ENCODE peak calls at places on chromosomes 2 and 18, in four cellular contexts. M is A549, E is HepG2, W is K562. N is an unnamed sample.

GRCh38 chr2:203774760-203775159 is 68.3 kb downstream of the CD28 start:
- DNase-seq in M (no peak), E (no peak), W (no peak), N (no peak)

GRCh38 chr2:46122318-46122970 is 174.8 kb upstream of the EPAS1 start:
- DNase-seq in M (no peak), E (no peak), W (no peak), N (no peak)

GRCh38 chr2:105438104-105438929 is 39.5 kb upstream of the FHL2 start:
- DNase-seq in M (no peak), E (no peak), W (no peak), N (no peak)

GRCh38 chr2:173249661-173250641 is 104.7 kb upstream of the CDCA7 start:
- DNase-seq in M (no peak), W (no peak), E (no peak), N (no peak)

GRCh38 chr2:151302879-151303278 is 13.4 kb upstream of the NMI start:
- DNase-seq in E (no peak), M (no peak), W (peak; percentile 33), N (no peak)

GRCh38 chr2:65300772-65301711 is 73.4 kb downstream of the ACTR2 start:
- DNase-seq in E (peak; percentile 96), W (no peak), M (peak; percentile 70), N (no peak)

GRCh38 chr2:224938670-224939309 is 103.5 kb downstream of the DOCK10 start:
- DNase-seq in E (no peak), M (no peak), W (no peak), N (no peak)

GRCh38 chr2:16390561-16390960 is 275.1 kb downstream of the CYRIA start:
- DNase-seq in M (no peak), E (no peak), W (no peak), N (no peak)

GRCh38 chr18:78656346-78656925 is 323.2 kb upstream of the SALL3 start:
- DNase-seq in M (no peak), W (no peak), E (no peak), N (no peak)

GRCh38 chr2:215664847-215665525 is 229.1 kb upstream of the FN1 start:
- DNase-seq in W (no peak), M (peak; percentile 51), E (peak; percentile 41), N (no peak)

GRCh38 chr18:74784791-74785190 is 187.1 kb downstream of the ZNF407 start:
- DNase-seq in E (no peak), W (no peak), M (no peak), N (no peak)

GRCh38 chr2:216632952-216633615 is at the start of gene IGFBP2:
- DNase-seq in E (no peak), W (no peak), M (peak; percentile 41), N (no peak)

GRCh38 chr18:24427484-24427883 is 1.0 kb downstream of the IMPACT start:
- DNase-seq in M (no peak), W (no peak), E (no peak), N (no peak)

GRCh38 chr2:234980476-234981187 is 28.8 kb downstream of the SH3BP4 start:
- DNase-seq in E (peak; percentile 78), M (no peak), W (no peak), N (no peak)

GRCh38 chr2:111054791-111055627 is 65.7 kb upstream of the BCL2L11 start:
- DNase-seq in M (no peak), W (no peak), E (no peak), N (peak; percentile 26)

GRCh38 chr2:36539631-36540030 is 58.3 kb downstream of the FEZ2 start:
- DNase-seq in M (no peak), E (no peak), W (no peak), N (no peak)
- TF ChIP-seq RNF2 in M (no peak), E (no peak), W (no peak), N (no peak)

DNA sequence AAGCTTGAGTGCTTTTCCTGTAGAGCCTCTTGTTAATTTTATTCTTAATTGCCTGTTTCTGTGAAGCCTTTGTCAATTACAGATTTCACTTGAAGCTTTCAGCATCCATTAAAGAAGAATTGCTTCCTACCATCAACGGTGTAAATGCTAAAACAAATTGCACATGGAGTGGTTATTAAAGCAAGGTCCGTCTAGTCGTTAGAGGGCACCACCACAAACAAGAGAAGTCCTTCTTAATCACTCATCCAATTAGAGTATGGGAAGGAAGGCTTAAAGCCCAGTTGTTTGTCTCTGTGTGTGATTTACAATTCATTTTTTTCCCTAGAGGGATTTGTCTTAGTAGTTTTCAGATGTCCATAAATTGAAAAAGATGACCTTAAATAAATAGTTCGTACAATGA is 1.6 kb downstream of the KCNJ3 start:
- DNase-seq in M (no peak), E (no peak), W (no peak), N (no peak)
- TF ChIP-seq RNF2 in M (no peak), E (no peak), W (no peak), N (no peak)

DNA sequence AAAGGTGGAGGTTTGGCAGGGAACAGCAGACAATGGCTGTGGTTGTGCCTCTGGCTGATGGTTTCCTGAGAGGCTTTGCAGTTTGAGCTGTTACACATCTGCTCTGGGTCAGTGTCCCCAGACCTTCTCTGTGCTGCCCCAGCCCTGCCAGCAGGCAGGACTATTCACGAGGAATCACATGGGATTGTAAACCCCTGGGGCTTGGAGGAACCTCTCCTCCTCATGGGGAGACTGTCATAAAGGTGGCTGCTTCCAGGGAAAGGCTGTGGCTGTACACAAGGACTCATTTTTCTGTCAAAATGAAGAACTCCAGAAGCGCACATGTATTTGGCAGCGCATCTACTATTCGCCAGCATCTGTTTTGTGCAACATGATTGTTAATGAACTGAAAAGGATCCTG is 142.6 kb upstream of the CYP1B1 start:
- DNase-seq in E (no peak), M (no peak), W (no peak), N (no peak)
- TF ChIP-seq RNF2 in E (no peak), M (no peak), W (no peak), N (no peak)

GRCh38 chr2:70671059-70671685 is 96.8 kb downstream of the ADD2 start:
- DNase-seq in W (no peak), M (no peak), E (no peak), N (no peak)
- TF ChIP-seq RNF2 in W (no peak), M (no peak), E (no peak), N (no peak)

GRCh38 chr2:8584174-8585066 is 97.4 kb upstream of the ID2 start:
- DNase-seq in E (no peak), M (no peak), W (no peak), N (no peak)
- TF ChIP-seq RNF2 in E (no peak), M (no peak), W (no peak), N (no peak)